ENCODE peak calls at places on chromosome 17, in seven cellular contexts. A is IMR-90, Z is mesenchymal stem cell, W is H1, V is H9, O is mesendoderm, Y is trophoblast cell. H is an unnamed sample.

GRCh38 chr17:81096741-81097133 is 61.8 kb downstream of the BAIAP2 start:
- DNase-seq in A (no peak), Z (peak), W (no peak), V (no peak), O (no peak), Y (no peak), H (no peak)

GRCh38 chr17:4375039-4375748 is 8.7 kb upstream of the UBE2G1 start:
- DNase-seq in A (no peak), Z (no peak), W (no peak), V (no peak), O (no peak), Y (no peak), H (no peak)

GRCh38 chr17:75544250-75544649 is 18.8 kb downstream of the LLGL2 start:
- DNase-seq in A (no peak), Z (no peak), W (no peak), V (no peak), O (no peak), Y (no peak), H (no peak)

GRCh38 chr17:69473801-69474170 is 59.3 kb downstream of the MAP2K6 start:
- DNase-seq in A (peak), Z (peak), W (no peak), V (no peak), O (no peak), Y (no peak), H (no peak)

GRCh38 chr17:39244016-39244599 is 18.4 kb upstream of the STAC2 start:
- DNase-seq in A (no peak), Z (no peak), W (no peak), V (no peak), O (peak), Y (no peak), H (no peak)

GRCh38 chr17:4074831-4075495 is 67.9 kb downstream of the ZZEF1 start:
- DNase-seq in A (peak), Z (peak), W (no peak), V (no peak), O (peak), Y (peak), H (peak)

GRCh38 chr17:82890339-82890730 is 50.5 kb upstream of the ZNF750 start:
- DNase-seq in A (no peak), Z (no peak), W (no peak), V (no peak), O (no peak), Y (peak), H (no peak)

GRCh38 chr17:81329279-81329926 is 34.3 kb upstream of the SLC38A10 start:
- DNase-seq in A (peak), Z (peak), W (no peak), V (peak), O (peak), Y (peak), H (no peak)

GRCh38 chr17:3335876-3336275 is 37.7 kb upstream of the OR3A1 start:
- DNase-seq in A (no peak), Z (no peak), W (no peak), V (no peak), O (peak), Y (no peak), H (no peak)

GRCh38 chr17:62670202-62670821 is 42.8 kb downstream of the MRC2 start:
- DNase-seq in A (no peak), Z (no peak), W (no peak), V (peak), O (peak), Y (no peak), H (no peak)

GRCh38 chr17:31019004-31019403 is 48.2 kb downstream of the RNF135 start:
- DNase-seq in A (no peak), Z (no peak), W (no peak), V (no peak), O (no peak), Y (no peak), H (no peak)

GRCh38 chr17:28057731-28058246 is 15.3 kb downstream of the NLK start:
- DNase-seq in A (peak), Z (peak), W (no peak), V (no peak), O (peak), Y (peak), H (no peak)

GRCh38 chr17:69246726-69247375 is 18.2 kb upstream of the ABCA10 start:
- DNase-seq in A (peak), Z (peak), W (no peak), V (no peak), O (peak), Y (peak), H (peak)

GRCh38 chr17:57356722-57357391 is 100.5 kb downstream of the MSI2 start:
- DNase-seq in A (no peak), Z (no peak), W (no peak), V (no peak), O (no peak), Y (no peak), H (peak)

GRCh38 chr17:34133350-34133749 is 121.7 kb upstream of the CCL2 start:
- DNase-seq in A (no peak), Z (no peak), W (no peak), V (no peak), O (no peak), Y (no peak), H (no peak)

GRCh38 chr17:6120351-6120750 is 50.2 kb downstream of the WSCD1 start:
- DNase-seq in A (no peak), Z (no peak), W (no peak), V (no peak), O (no peak), Y (no peak), H (no peak)

GRCh38 chr17:43690624-43691316 is 29.0 kb upstream of the MEOX1 start:
- DNase-seq in A (no peak), Z (no peak), W (no peak), V (peak), O (no peak), Y (no peak), H (no peak)

GRCh38 chr17:72338847-72339790 is 218.3 kb downstream of the SOX9 start:
- DNase-seq in A (peak), Z (peak), W (no peak), V (no peak), O (peak), Y (peak), H (no peak)

GRCh38 chr17:14398766-14399165 is 97.9 kb downstream of the HS3ST3B1 start:
- DNase-seq in A (no peak), Z (no peak), W (no peak), V (no peak), O (no peak), Y (no peak), H (no peak)

GRCh38 chr17:48776602-48777001 is 40.4 kb downstream of the TTLL6 start:
- DNase-seq in A (no peak), Z (no peak), W (no peak), V (no peak), O (no peak), Y (no peak), H (no peak)

GRCh38 chr17:19796457-19796856 is 48.4 kb upstream of the ALDH3A1 start:
- DNase-seq in A (no peak), Z (no peak), W (no peak), V (no peak), O (peak), Y (no peak), H (no peak)

GRCh38 chr17:82112866-82113390 is 14.9 kb upstream of the FASN start:
- DNase-seq in A (no peak), Z (no peak), W (no peak), V (no peak), O (no peak), Y (no peak), H (no peak)

GRCh38 chr17:60522889-60523626 is 3.0 kb downstream of the APPBP2 start:
- DNase-seq in A (no peak), Z (no peak), W (no peak), V (no peak), O (no peak), Y (peak), H (no peak)

GRCh38 chr17:76720941-76721340 is 5.5 kb downstream of the JMJD6 start:
- DNase-seq in A (no peak), Z (no peak), W (no peak), V (no peak), O (no peak), Y (no peak), H (no peak)

GRCh38 chr17:69870091-69870530 is 204.9 kb upstream of the KCNJ16 start:
- DNase-seq in A (peak), Z (peak), W (peak), V (no peak), O (peak), Y (peak), H (peak)

GRCh38 chr17:17772231-17772630 is 64.6 kb downstream of the SREBF1 start:
- DNase-seq in A (no peak), Z (no peak), W (no peak), V (no peak), O (no peak), Y (no peak), H (no peak)

GRCh38 chr17:17769869-17770361 is 66.9 kb downstream of the SREBF1 start:
- DNase-seq in A (no peak), Z (no peak), W (no peak), V (no peak), O (no peak), Y (no peak), H (no peak)

GRCh38 chr17:17768415-17769088 is 68.2 kb downstream of the SREBF1 start:
- DNase-seq in A (no peak), Z (no peak), W (no peak), V (no peak), O (no peak), Y (no peak), H (no peak)

GRCh38 chr17:17771498-17772201 is 65.1 kb downstream of the SREBF1 start:
- DNase-seq in A (no peak), Z (no peak), W (no peak), V (no peak), O (no peak), Y (no peak), H (no peak)

DNA sequence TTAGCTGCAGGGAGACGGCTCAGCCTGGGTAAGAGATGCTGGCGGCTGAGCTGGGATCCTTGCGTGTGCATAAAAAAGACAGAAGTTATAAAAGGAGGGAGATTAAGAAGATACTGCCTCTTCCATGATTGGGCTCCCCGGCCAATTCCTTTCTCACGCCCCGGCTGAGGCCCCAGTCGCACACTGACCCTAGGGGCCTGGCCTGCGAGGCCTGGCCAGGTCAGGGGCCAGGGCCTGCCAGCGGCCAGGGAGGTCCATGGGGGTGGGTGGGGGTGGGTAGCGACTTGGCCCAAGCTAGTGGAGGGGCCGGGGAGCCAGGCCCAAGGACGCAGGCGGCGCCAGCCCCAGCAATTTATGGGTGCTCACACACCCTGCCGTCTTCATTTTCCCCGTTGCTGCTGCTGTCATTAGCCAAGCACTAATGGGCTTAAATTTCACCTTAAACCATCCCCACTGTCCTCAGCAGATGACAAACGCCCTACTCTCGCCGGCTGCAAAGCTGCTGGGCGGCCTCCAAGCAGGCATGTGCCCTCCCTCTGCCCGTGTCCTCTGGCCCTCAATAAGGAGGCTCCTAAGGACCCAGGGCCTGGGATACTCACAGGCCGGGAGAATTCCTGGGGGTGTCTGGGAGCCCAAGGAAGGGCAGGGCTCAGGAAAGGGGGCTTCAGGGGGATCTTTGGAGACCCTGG is 66.3 kb downstream of the SREBF1 start:
- DNase-seq in A (no peak), Z (no peak), W (no peak), V (no peak), O (no peak), Y (no peak), H (no peak)
- H3K23ac ChIP-seq in A (no peak), Z (no peak), W (no peak), V (no peak), O (no peak), Y (no peak), H (no peak)

GRCh38 chr17:51250314-51250840 is 9.5 kb downstream of the MBTD1 start:
- DNase-seq in A (no peak), Z (no peak), W (no peak), V (no peak), O (no peak), Y (peak), H (no peak)
- H2AK5ac ChIP-seq in A (no peak), Z (no peak), W (no peak), V (no peak), O (no peak), Y (no peak), H (no peak)

GRCh38 chr17:55749985-55750384 is 866 bp upstream of the PCTP start:
- DNase-seq in A (no peak), Z (no peak), W (no peak), V (no peak), O (no peak), Y (no peak), H (no peak)
- H3K23ac ChIP-seq in A (no peak), Z (no peak), W (no peak), V (no peak), O (no peak), Y (no peak), H (no peak)

GRCh38 chr17:46152423-46152822 is 40.8 kb downstream of the KANSL1 start:
- DNase-seq in A (no peak), Z (no peak), W (no peak), V (no peak), O (no peak), Y (no peak), H (no peak)
- H2AK5ac ChIP-seq in A (no peak), Z (no peak), W (no peak), V (no peak), O (no peak), Y (no peak), H (no peak)

DNA sequence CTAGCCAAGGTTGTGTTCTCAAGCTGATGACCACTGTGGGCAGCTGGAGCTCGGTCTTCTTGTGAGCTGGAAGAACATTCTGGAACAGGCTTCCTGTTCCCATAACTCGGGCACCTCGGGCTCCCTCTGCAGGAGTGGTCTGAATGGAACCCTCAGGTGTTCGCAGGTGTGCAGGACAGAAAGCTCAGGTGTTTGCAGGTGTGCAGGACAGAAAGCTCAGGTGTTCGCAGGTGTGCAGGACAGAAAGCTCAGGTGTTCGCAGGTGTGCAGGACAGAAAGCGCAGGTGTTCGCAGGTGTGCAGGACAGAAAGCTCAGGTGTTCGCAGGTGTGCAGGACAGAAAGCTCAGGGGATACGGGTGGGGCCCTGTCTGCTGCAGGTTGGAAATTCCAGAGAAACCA is 109.0 kb upstream of the CACNG5 start:
- DNase-seq in A (no peak), Z (no peak), W (no peak), V (no peak), O (no peak), Y (no peak), H (no peak)
- H3K23ac ChIP-seq in A (no peak), Z (no peak), W (no peak), V (no peak), O (no peak), Y (no peak), H (no peak)

GRCh38 chr17:66822009-66822408 is 12.9 kb upstream of the CACNG5 start:
- DNase-seq in A (no peak), Z (no peak), W (no peak), V (no peak), O (no peak), Y (no peak), H (no peak)

GRCh38 chr17:66814026-66814425 is 20.9 kb upstream of the CACNG5 start:
- DNase-seq in A (no peak), Z (no peak), W (no peak), V (no peak), O (no peak), Y (no peak), H (no peak)

GRCh38 chr17:66817750-66818149 is 17.2 kb upstream of the CACNG5 start:
- DNase-seq in A (no peak), Z (no peak), W (no peak), V (no peak), O (no peak), Y (no peak), H (no peak)

GRCh38 chr17:66814570-66814969 is 20.3 kb upstream of the CACNG5 start:
- DNase-seq in A (no peak), Z (no peak), W (no peak), V (no peak), O (no peak), Y (no peak), H (no peak)

DNA sequence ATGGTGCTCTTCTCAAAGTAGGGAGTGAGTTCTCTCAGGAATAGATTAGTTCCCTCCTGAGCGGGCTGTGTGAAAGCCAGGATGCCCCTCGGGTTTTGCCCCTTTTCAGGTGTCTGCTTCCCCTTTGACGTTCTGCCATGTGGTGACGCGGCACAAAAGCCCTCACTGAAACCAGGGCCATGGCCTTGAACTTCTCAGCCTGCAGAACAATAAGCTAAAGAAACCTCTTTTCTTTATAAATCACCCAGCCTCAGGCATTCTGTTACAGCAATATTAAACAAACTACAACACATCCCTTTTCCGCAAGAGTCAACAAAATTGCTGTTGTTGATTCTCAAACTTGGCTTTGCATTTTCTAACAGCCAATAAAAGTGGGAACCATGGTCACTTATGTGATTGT is 15.5 kb upstream of the CACNG5 start:
- DNase-seq in A (no peak), Z (no peak), W (no peak), V (no peak), O (no peak), Y (no peak), H (no peak)
- H2AK5ac ChIP-seq in A (no peak), Z (no peak), W (no peak), V (no peak), O (no peak), Y (no peak), H (no peak)

GRCh38 chr17:78510141-78510935 is 66.9 kb downstream of the DNAH17 start:
- DNase-seq in A (no peak), Z (peak), W (no peak), V (no peak), O (no peak), Y (no peak), H (no peak)

GRCh38 chr17:78515480-78515879 is 61.7 kb downstream of the DNAH17 start:
- DNase-seq in A (no peak), Z (no peak), W (no peak), V (no peak), O (no peak), Y (no peak), H (no peak)

GRCh38 chr17:78512976-78513375 is 64.2 kb downstream of the DNAH17 start:
- DNase-seq in A (no peak), Z (no peak), W (no peak), V (no peak), O (no peak), Y (no peak), H (no peak)

GRCh38 chr17:78517421-78517820 is 59.8 kb downstream of the DNAH17 start:
- DNase-seq in A (no peak), Z (peak), W (no peak), V (no peak), O (no peak), Y (no peak), H (no peak)

GRCh38 chr17:78514521-78514920 is 62.7 kb downstream of the DNAH17 start:
- DNase-seq in A (no peak), Z (no peak), W (no peak), V (no peak), O (no peak), Y (no peak), H (no peak)
- H3K23ac ChIP-seq in A (no peak), Z (no peak), W (no peak), V (no peak), O (no peak), Y (no peak), H (peak)

DNA sequence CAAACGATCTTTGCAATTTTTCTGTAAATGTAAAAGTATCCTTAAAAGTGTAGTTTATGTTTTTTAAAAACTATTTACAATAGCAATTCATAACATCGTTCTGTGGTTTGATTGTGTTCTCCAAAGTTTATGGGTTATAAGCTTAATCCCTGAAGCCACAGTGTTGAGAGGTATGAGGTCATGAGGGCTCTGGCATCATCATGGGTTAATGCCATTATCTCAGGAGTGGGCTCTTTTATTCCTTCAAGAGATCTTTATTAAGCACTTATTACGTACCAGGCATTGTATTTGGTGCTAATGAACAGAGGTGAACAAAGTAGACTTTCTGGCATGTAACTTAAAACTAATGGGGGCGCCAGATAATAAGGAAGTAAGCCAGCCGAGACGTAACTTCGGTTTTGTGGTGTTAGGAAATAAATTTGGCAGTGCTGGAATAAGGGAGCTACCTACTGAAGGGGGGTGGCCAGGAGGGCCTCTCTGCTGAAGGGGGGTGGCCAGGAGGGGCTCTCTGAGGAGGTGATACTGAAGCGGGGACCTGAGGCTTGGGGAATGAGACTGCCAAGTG is 158.1 kb downstream of the VPS53 start:
- DNase-seq in A (no peak), Z (no peak), W (no peak), V (no peak), O (no peak), Y (no peak), H (no peak)
- H2AK5ac ChIP-seq in A (no peak), Z (no peak), W (no peak), V (no peak), O (no peak), Y (no peak), H (no peak)

GRCh38 chr17:50815400-50815799 is 20.0 kb upstream of the WFIKKN2 start:
- DNase-seq in A (no peak), Z (no peak), W (no peak), V (no peak), O (no peak), Y (no peak), H (no peak)
- H3K23ac ChIP-seq in A (no peak), Z (no peak), W (no peak), V (no peak), O (no peak), Y (no peak), H (no peak)